ENCODE peak calls at places on chromosomes 3 and 15, in four cellular contexts. J is T-helper 1 cell; E is transverse colon; C is activated CD4-positive, alpha-beta T cell treated with anti-CD3 and anti-CD28 coated beads for 48 hours. Q is an unnamed sample.

GRCh38 chr3:117047951-117048705 is 338.5 kb downstream of the TUSC7 start:
- DNase-seq in J (no peak), E (no peak), C (no peak), Q (no peak)

GRCh38 chr3:13866406-13866965 is 13.4 kb downstream of the WNT7A start:
- DNase-seq in J (peak; percentile 34), E (no peak), C (peak; percentile 75), Q (no peak)

GRCh38 chr15:91385301-91385700 is 285.2 kb downstream of the SV2B start:
- DNase-seq in J (no peak), E (no peak), C (no peak), Q (no peak)

GRCh38 chr3:3038201-3038991 is 71.8 kb downstream of the IL5RA start:
- DNase-seq in J (no peak), E (no peak), C (no peak), Q (no peak)

GRCh38 chr3:80035021-80035420 is 267.2 kb upstream of the ROBO1 start:
- DNase-seq in J (no peak), E (no peak), C (no peak), Q (no peak)

GRCh38 chr15:91921188-91921820 is 67.8 kb downstream of the SLCO3A1 start:
- DNase-seq in J (no peak), E (no peak), C (no peak), Q (no peak)

GRCh38 chr15:92399271-92399670 is 5.6 kb downstream of the ST8SIA2 start:
- DNase-seq in J (no peak), E (no peak), C (no peak), Q (no peak)

GRCh38 chr3:186406669-186407635 is 44.9 kb upstream of the DGKG start:
- DNase-seq in J (no peak), E (peak; percentile 59), C (no peak), Q (peak; percentile 15)

GRCh38 chr15:94607176-94607654 is 375.9 kb downstream of the MCTP2 start:
- DNase-seq in J (no peak), E (peak; percentile 17), C (no peak), Q (peak; percentile 25)

GRCh38 chr15:46636220-46636619 is 1001.4 kb downstream of the SQOR start:
- DNase-seq in J (no peak), E (no peak), C (no peak), Q (no peak)

GRCh38 chr15:40436116-40436891 is 4.4 kb upstream of the BAHD1 start:
- DNase-seq in J (no peak), E (peak; percentile 49), C (no peak), Q (peak; percentile 51)

GRCh38 chr15:89441295-89441762 is 55.1 kb downstream of the RHCG start:
- DNase-seq in J (no peak), E (peak; percentile 47), C (no peak), Q (peak; percentile 47)

GRCh38 chr15:99564221-99565030 is 1.4 kb upstream of the MEF2A start:
- DNase-seq in J (no peak), E (peak; percentile 19), C (no peak), Q (peak; percentile 26)

GRCh38 chr3:180358179-180358578 is 243.8 kb upstream of the TTC14 start:
- DNase-seq in J (no peak), E (no peak), C (no peak), Q (no peak)

GRCh38 chr3:194360568-194360967 is 9.0 kb downstream of the LRRC15 start:
- DNase-seq in J (no peak), E (no peak), C (no peak), Q (no peak)

GRCh38 chr15:90106522-90107117 is 4.4 kb upstream of the IDH2 start:
- DNase-seq in J (no peak), E (no peak), C (no peak), Q (no peak)

GRCh38 chr15:20294651-20295237 is 246.9 kb downstream of the GOLGA6L6 start:
- DNase-seq in J (no peak), E (no peak), C (no peak), Q (no peak)

GRCh38 chr3:102673271-102674115 is 238.7 kb downstream of the ZPLD1 start:
- DNase-seq in J (peak; percentile 8), E (peak; percentile 38), C (peak; percentile 78), Q (peak; percentile 66)

GRCh38 chr3:150106752-150107428 is 136.2 kb upstream of the PFN2 start:
- DNase-seq in J (no peak), E (no peak), C (no peak), Q (no peak)

GRCh38 chr3:110457508-110457907 is 614.1 kb upstream of the NECTIN3 start:
- DNase-seq in J (no peak), E (no peak), C (no peak), Q (no peak)

Q was measured in left colon.